ENCODE peak calls at places on chromosomes 16 and 17, in six cellular contexts. G, L, M, P, Z and B are unnamed samples.

GRCh38 chr16:72241930-72242329 is 70.0 kb upstream of the PMFBP1 start:
- DNase-seq in Z (no peak), G (peak; percentile 31), L (peak; percentile 31), M (no peak), P (peak; percentile 77), B (peak; percentile 73)

GRCh38 chr16:79800016-79800608 is 199.6 kb upstream of the MAF start:
- DNase-seq in L (no peak), G (no peak), Z (no peak), P (no peak), M (no peak), B (no peak)

GRCh38 chr16:52561910-52562741 is 15.2 kb upstream of the TOX3 start:
- DNase-seq in M (peak; percentile 54), L (no peak), G (peak; percentile 79), P (no peak), Z (no peak), B (no peak)

GRCh38 chr17:17453088-17453487 is 23.7 kb upstream of the MED9 start:
- DNase-seq in G (no peak), L (no peak), P (no peak), M (no peak), Z (no peak), B (no peak)

GRCh38 chr17:16428098-16428882 is 12.9 kb downstream of the TRPV2 start:
- DNase-seq in M (peak; percentile 70), L (no peak), P (peak; percentile 63), Z (peak; percentile 52), G (peak; percentile 68), B (peak; percentile 49)

GRCh38 chr17:7888184-7888920 is at the start of gene CHD3:
- DNase-seq in Z (no peak), M (no peak), G (peak; percentile 65), L (no peak), P (peak; percentile 21), B (peak; percentile 19)

GRCh38 chr17:8039611-8040168 is 831 bp downstream of the ALOX15B start:
- DNase-seq in Z (no peak), G (no peak), P (no peak), M (no peak), L (no peak), B (no peak)

GRCh38 chr17:53278466-53278865 is 544.3 kb upstream of the KIF2B start:
- DNase-seq in G (no peak), Z (no peak), P (no peak), L (no peak), M (no peak), B (no peak)

GRCh38 chr17:1058423-1059130 is 61.6 kb downstream of the TIMM22 start:
- DNase-seq in L (no peak), G (peak; percentile 78), Z (no peak), P (peak; percentile 55), M (peak; percentile 80), B (peak; percentile 14)

GRCh38 chr16:89096768-89097527 is 3.3 kb downstream of the ACSF3 start:
- DNase-seq in Z (no peak), M (no peak), L (no peak), P (no peak), G (no peak), B (no peak)

GRCh38 chr17:17149520-17150449 is 56.3 kb downstream of the PLD6 start:
- DNase-seq in P (no peak), L (no peak), G (no peak), Z (no peak), M (no peak), B (no peak)

GRCh38 chr17:45248132-45248936 is 13.6 kb downstream of the SPATA32 start:
- DNase-seq in L (no peak), Z (no peak), M (peak; percentile 82), G (peak; percentile 75), P (no peak), B (no peak)

GRCh38 chr17:39813631-39814030 is 50.5 kb downstream of the IKZF3 start:
- DNase-seq in L (no peak), P (no peak), M (no peak), G (no peak), Z (no peak), B (no peak)

GRCh38 chr17:50361561-50362480 is 11.2 kb downstream of the MRPL27 start:
- DNase-seq in Z (no peak), M (peak; percentile 61), P (peak; percentile 82), L (peak; percentile 29), G (peak; percentile 67), B (peak; percentile 77)

GRCh38 chr16:11101283-11101682 is 154.7 kb downstream of the SOCS1 start:
- DNase-seq in Z (no peak), G (no peak), M (no peak), L (no peak), P (no peak), B (no peak)

GRCh38 chr16:11101695-11102522 is 154.1 kb downstream of the SOCS1 start:
- DNase-seq in M (no peak), G (no peak), Z (no peak), P (peak; percentile 90), L (no peak), B (peak; percentile 92)

GRCh38 chr16:11098601-11099377 is 154.4 kb downstream of the CLEC16A start:
- DNase-seq in P (peak; percentile 41), Z (no peak), G (no peak), L (no peak), M (no peak), B (no peak)

GRCh38 chr16:11099672-11100195 is 155.4 kb downstream of the CLEC16A start:
- DNase-seq in P (no peak), L (no peak), G (no peak), M (no peak), Z (no peak), B (no peak)

DNA sequence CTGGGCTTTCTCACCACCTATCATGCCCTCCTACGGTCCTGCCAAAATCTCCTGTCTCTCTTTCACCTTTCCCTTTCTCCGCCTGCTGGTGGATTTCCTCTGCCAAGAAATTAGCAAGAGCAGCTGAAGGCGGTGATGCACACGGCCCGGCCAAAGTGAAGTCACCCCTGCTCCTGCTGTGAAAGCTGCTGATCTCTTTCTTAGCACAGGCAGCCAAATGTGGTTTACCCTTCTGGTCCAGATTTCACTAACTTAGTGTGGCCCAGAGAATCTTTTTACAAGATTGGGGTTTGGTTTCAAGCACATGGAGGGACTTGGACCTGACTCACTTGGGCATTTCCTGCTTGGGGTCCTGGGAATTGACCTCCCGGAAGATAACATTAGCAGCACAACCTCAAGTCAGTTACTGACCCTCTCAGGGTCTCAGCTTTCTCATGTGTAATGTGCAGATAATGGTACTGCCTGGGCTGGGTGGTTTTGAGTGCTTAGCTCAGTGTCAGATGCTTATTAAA is 155.7 kb downstream of the SOCS1 start:
- DNase-seq in Z (peak; percentile 91), L (peak; percentile 98), G (no peak), M (no peak), P (peak; percentile 93), B (peak; percentile 94)
- TF ChIP-seq CTCF in Z (peak; percentile 21), L (peak; percentile 62), G (no peak), M (no peak), P (peak; percentile 61), B (peak; percentile 61)

GRCh38 chr16:86196687-86197391 is 297.9 kb downstream of the IRF8 start:
- DNase-seq in G (no peak), P (no peak), M (no peak), L (no peak), Z (no peak), B (no peak)
- H3K4me3 ChIP-seq in G (no peak overlapping the region), P (no peak overlapping the region), M (peak overlapping the region; percentile 19), L (no peak overlapping the region), Z (no peak overlapping the region), B (no peak overlapping the region)

DNA sequence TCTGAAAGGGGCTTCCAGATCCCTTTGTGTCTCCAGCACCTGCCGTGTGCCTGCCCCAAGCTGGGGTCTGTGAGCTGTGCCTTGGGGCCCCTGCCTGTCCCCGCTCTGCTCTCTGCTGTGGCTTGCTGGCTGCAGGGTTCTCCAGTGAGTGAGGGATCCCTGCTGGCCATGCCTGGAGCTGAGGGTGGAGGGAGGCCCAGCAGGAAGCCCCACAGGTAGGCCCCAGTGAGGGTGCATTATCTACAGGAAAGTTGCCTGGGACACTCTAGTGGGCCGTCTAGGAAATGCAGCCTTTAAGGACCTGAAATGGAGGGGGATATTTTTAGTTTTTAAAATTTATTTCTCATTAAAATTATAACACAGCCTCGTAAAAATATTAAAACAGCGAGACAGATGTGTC is 50.9 kb downstream of the JPH3 start:
- DNase-seq in Z (no peak), G (no peak), L (no peak), M (no peak), P (peak; percentile 10), B (peak; percentile 8)
- TF ChIP-seq CTCF in Z (no peak), G (no peak), L (peak; percentile 61), M (peak; percentile 5), P (peak; percentile 47), B (peak; percentile 60)

GRCh38 chr16:83802559-83802958 is 5.2 kb upstream of the HSBP1 start:
- DNase-seq in G (no peak), M (no peak), P (no peak), L (no peak), Z (no peak), B (no peak)
- H3K4me3 ChIP-seq in G (no peak overlapping the region), M (peak overlapping the region; percentile 37), P (peak overlapping the region; percentile 2), L (peak overlapping the region; percentile 17), Z (no peak overlapping the region), B (no peak overlapping the region)